ENCODE peak calls at places on chromosomes 13 and 19, in nine cellular contexts. X is MM.1S, Y is neuronal stem cell, P is DND-41, Z is neural progenitor cell, Q is GM23248, L is fibroblast of lung, F is adipocyte, J is mesenchymal stem cell. O is an unnamed sample.

GRCh38 chr13:66849706-66850105 is 380.4 kb downstream of the PCDH9 start:
- DNase-seq in X (no peak), Y (no peak), P (no peak), Z (no peak), Q (no peak), L (no peak), F (no peak), J (no peak), O (no peak)

GRCh38 chr13:110557610-110558305 is 3.8 kb downstream of the RAB20 start:
- DNase-seq in X (no peak), Y (no peak), P (no peak), Z (no peak), Q (no peak), L (no peak), F (no peak), J (no peak), O (no peak)

GRCh38 chr13:45564108-45564507 is 51.4 kb downstream of the ERICH6B start:
- DNase-seq in X (no peak), Y (peak), P (no peak), Z (no peak), Q (peak), L (peak), F (peak), J (peak), O (peak)

GRCh38 chr13:103883698-103884097 is 817.5 kb upstream of the SLC10A2 start:
- DNase-seq in X (no peak), Y (no peak), P (no peak), Z (no peak), Q (peak), L (peak), F (peak), J (peak), O (peak)

GRCh38 chr19:58033741-58034475 is at the start of gene ZSCAN1:
- DNase-seq in X (no peak), Y (peak), P (no peak), Z (peak), Q (peak), L (peak), F (peak), J (peak), O (peak)

GRCh38 chr19:55528030-55528801 is 8.7 kb downstream of the SBK2 start:
- DNase-seq in X (no peak), Y (no peak), P (no peak), Z (no peak), Q (peak), L (no peak), F (peak), J (no peak), O (peak)

GRCh38 chr19:19205416-19206410 is 2.5 kb upstream of the NR2C2AP start:
- DNase-seq in X (no peak), Y (no peak), P (no peak), Z (no peak), Q (no peak), L (no peak), F (no peak), J (no peak), O (no peak)

GRCh38 chr13:81916471-81916870 is 1575.5 kb upstream of the SPRY2 start:
- DNase-seq in X (no peak), Y (no peak), P (no peak), Z (no peak), Q (no peak), L (peak), F (peak), J (no peak), O (no peak)

GRCh38 chr19:30394481-30395151 is 22.4 kb downstream of the ZNF536 start:
- DNase-seq in X (no peak), Y (no peak), P (no peak), Z (no peak), Q (no peak), L (no peak), F (no peak), J (no peak), O (no peak)

GRCh38 chr13:30165791-30166190 is 141.6 kb downstream of the KATNAL1 start:
- DNase-seq in X (no peak), Y (peak), P (no peak), Z (peak), Q (peak), L (peak), F (peak), J (no peak), O (no peak)

GRCh38 chr19:56832352-56832928 is 8.1 kb downstream of the PEG3 start:
- DNase-seq in X (no peak), Y (no peak), P (no peak), Z (no peak), Q (no peak), L (no peak), F (no peak), J (no peak), O (no peak)

GRCh38 chr19:37251308-37252229 is 33.6 kb downstream of the ZNF383 start:
- DNase-seq in X (no peak), Y (peak), P (no peak), Z (no peak), Q (peak), L (peak), F (peak), J (peak), O (peak)

GRCh38 chr19:46355234-46355990 is 8.5 kb downstream of the PPP5C start:
- DNase-seq in X (no peak), Y (no peak), P (no peak), Z (no peak), Q (no peak), L (no peak), F (no peak), J (no peak), O (no peak)

GRCh38 chr13:28138756-28139470 is 568 bp downstream of the PAN3 start:
- DNase-seq in X (peak), Y (peak), P (peak), Z (peak), Q (peak), L (peak), F (peak), J (peak), O (peak)

GRCh38 chr13:98300956-98301641 is 124.0 kb upstream of the RNF113B start:
- DNase-seq in X (no peak), Y (no peak), P (no peak), Z (no peak), Q (peak), L (peak), F (peak), J (peak), O (peak)

GRCh38 chr13:79405501-79405830 is 589 bp downstream of the RBM26 start:
- DNase-seq in X (no peak), Y (no peak), P (no peak), Z (no peak), Q (peak), L (no peak), F (no peak), J (peak), O (no peak)

GRCh38 chr13:23856008-23856750 is 33.0 kb downstream of the MIPEP start:
- DNase-seq in X (peak), Y (no peak), P (no peak), Z (no peak), Q (no peak), L (no peak), F (no peak), J (no peak), O (no peak)

GRCh38 chr13:50715402-50716146 is 127.9 kb downstream of the DLEU7 start:
- DNase-seq in X (no peak), Y (no peak), P (no peak), Z (no peak), Q (no peak), L (no peak), F (no peak), J (no peak), O (no peak)

GRCh38 chr19:40802300-40803169 is 3.5 kb downstream of the EGLN2 start:
- DNase-seq in X (no peak), Y (no peak), P (no peak), Z (no peak), Q (peak), L (no peak), F (no peak), J (no peak), O (no peak)

GRCh38 chr19:53871448-53871847 is 3.8 kb downstream of the MYADM start:
- DNase-seq in X (no peak), Y (no peak), P (no peak), Z (no peak), Q (no peak), L (no peak), F (no peak), J (peak), O (no peak)

GRCh38 chr19:2271516-2272103 is 10.4 kb downstream of the PEAK3 start:
- DNase-seq in X (peak), Y (no peak), P (no peak), Z (peak), Q (peak), L (peak), F (peak), J (peak), O (peak)

GRCh38 chr13:43546260-43546659 is 240.5 kb downstream of the ENOX1 start:
- DNase-seq in X (no peak), Y (no peak), P (peak), Z (peak), Q (no peak), L (no peak), F (no peak), J (no peak), O (no peak)

GRCh38 chr19:35937345-35938281 is 1.4 kb downstream of the LRFN3 start:
- DNase-seq in X (no peak), Y (no peak), P (no peak), Z (no peak), Q (peak), L (no peak), F (peak), J (no peak), O (no peak)

GRCh38 chr19:55069137-55069858 is 6.3 kb upstream of the RDH13 start:
- DNase-seq in X (peak), Y (no peak), P (no peak), Z (peak), Q (peak), L (peak), F (peak), J (peak), O (no peak)

GRCh38 chr13:38914070-38914469 is 76.6 kb downstream of the STOML3 start:
- DNase-seq in X (peak), Y (no peak), P (no peak), Z (no peak), Q (peak), L (no peak), F (no peak), J (no peak), O (no peak)

GRCh38 chr13:42957881-42958280 is 34.2 kb downstream of the EPSTI1 start:
- DNase-seq in X (no peak), Y (no peak), P (no peak), Z (no peak), Q (no peak), L (no peak), F (no peak), J (no peak), O (no peak)

GRCh38 chr19:1073063-1073955 is 6.3 kb downstream of the ARHGAP45 start:
- DNase-seq in X (no peak), Y (no peak), P (no peak), Z (no peak), Q (no peak), L (no peak), F (no peak), J (no peak), O (no peak)

GRCh38 chr19:1076951-1077350 is 10.0 kb downstream of the ARHGAP45 start:
- DNase-seq in X (peak), Y (no peak), P (peak), Z (no peak), Q (peak), L (no peak), F (no peak), J (no peak), O (no peak)

GRCh38 chr19:1073956-1074511 is 7.1 kb downstream of the ARHGAP45 start:
- DNase-seq in X (no peak), Y (no peak), P (no peak), Z (no peak), Q (no peak), L (no peak), F (no peak), J (no peak), O (no peak)

GRCh38 chr19:1074512-1075283 is 7.7 kb downstream of the ARHGAP45 start:
- DNase-seq in X (peak), Y (no peak), P (peak), Z (no peak), Q (no peak), L (no peak), F (no peak), J (no peak), O (no peak)

GRCh38 chr19:1076046-1076386 is 9.0 kb downstream of the ARHGAP45 start:
- DNase-seq in X (no peak), Y (no peak), P (no peak), Z (no peak), Q (no peak), L (no peak), F (no peak), J (no peak), O (no peak)
- H3K9ac ChIP-seq in X (no peak), Y (no peak), P (no peak), Z (no peak), Q (no peak), L (no peak), F (no peak), J (no peak), O (no peak)

GRCh38 chr13:31301119-31301518 is 101.3 kb downstream of the B3GLCT start:
- DNase-seq in X (no peak), Y (no peak), P (no peak), Z (no peak), Q (no peak), L (no peak), F (no peak), J (no peak), O (no peak)
- H3K9ac ChIP-seq in X (no peak), Y (no peak), P (no peak), Z (no peak), Q (no peak), L (no peak), F (no peak), J (no peak), O (no peak)

GRCh38 chr19:16115309-16116039 is 3.8 kb downstream of the RAB8A start:
- DNase-seq in X (no peak), Y (no peak), P (no peak), Z (no peak), Q (no peak), L (no peak), F (no peak), J (no peak), O (no peak)
- H3K9ac ChIP-seq in X (peak), Y (no peak), P (peak), Z (no peak), Q (no peak), L (no peak), F (no peak), J (no peak), O (no peak)

GRCh38 chr19:4693078-4693350 is 22.9 kb upstream of the MYDGF start:
- DNase-seq in X (no peak), Y (no peak), P (no peak), Z (no peak), Q (no peak), L (no peak), F (no peak), J (no peak), O (no peak)

GRCh38 chr19:4693471-4694121 is 23.5 kb upstream of the MYDGF start:
- DNase-seq in X (no peak), Y (no peak), P (no peak), Z (no peak), Q (no peak), L (no peak), F (no peak), J (no peak), O (no peak)

GRCh38 chr19:4691383-4691782 is 21.2 kb upstream of the MYDGF start:
- DNase-seq in X (no peak), Y (no peak), P (no peak), Z (no peak), Q (no peak), L (no peak), F (no peak), J (no peak), O (no peak)

GRCh38 chr19:4694211-4694987 is 24.3 kb upstream of the MYDGF start:
- DNase-seq in X (no peak), Y (no peak), P (no peak), Z (no peak), Q (peak), L (peak), F (peak), J (peak), O (peak)

GRCh38 chr19:4692275-4693077 is 22.3 kb upstream of the MYDGF start:
- DNase-seq in X (no peak), Y (no peak), P (no peak), Z (no peak), Q (no peak), L (no peak), F (no peak), J (no peak), O (no peak)
- H3K9ac ChIP-seq in X (no peak), Y (peak), P (no peak), Z (no peak), Q (no peak), L (no peak), F (no peak), J (no peak), O (no peak)

GRCh38 chr19:49356382-49356781 is 5.8 kb downstream of the TEAD2 start:
- DNase-seq in X (no peak), Y (no peak), P (no peak), Z (no peak), Q (no peak), L (no peak), F (no peak), J (no peak), O (no peak)
- H3K9ac ChIP-seq in X (no peak), Y (no peak), P (no peak), Z (no peak), Q (no peak), L (peak), F (no peak), J (no peak), O (no peak)

GRCh38 chr19:4452230-4452990 is 5.2 kb downstream of the UBXN6 start:
- DNase-seq in X (no peak), Y (no peak), P (no peak), Z (no peak), Q (no peak), L (no peak), F (no peak), J (no peak), O (no peak)
- H3K9ac ChIP-seq in X (no peak), Y (peak), P (no peak), Z (no peak), Q (no peak), L (no peak), F (no peak), J (no peak), O (no peak)

GRCh38 chr19:28485300-28485699 is 727.7 kb downstream of the UQCRFS1 start:
- DNase-seq in X (no peak), Y (no peak), P (no peak), Z (no peak), Q (no peak), L (no peak), F (no peak), J (no peak), O (no peak)

GRCh38 chr19:28483197-28483596 is 729.8 kb downstream of the UQCRFS1 start:
- DNase-seq in X (no peak), Y (no peak), P (no peak), Z (no peak), Q (no peak), L (no peak), F (no peak), J (no peak), O (no peak)

GRCh38 chr19:28486934-28487333 is 726.0 kb downstream of the UQCRFS1 start:
- DNase-seq in X (peak), Y (no peak), P (peak), Z (no peak), Q (no peak), L (no peak), F (no peak), J (no peak), O (no peak)

GRCh38 chr19:28482221-28482620 is 730.7 kb downstream of the UQCRFS1 start:
- DNase-seq in X (no peak), Y (no peak), P (no peak), Z (no peak), Q (no peak), L (peak), F (no peak), J (no peak), O (no peak)

GRCh38 chr19:28481674-28482073 is 731.3 kb downstream of the UQCRFS1 start:
- DNase-seq in X (no peak), Y (no peak), P (no peak), Z (no peak), Q (no peak), L (no peak), F (no peak), J (no peak), O (no peak)
- H3K9ac ChIP-seq in X (peak), Y (no peak), P (peak), Z (no peak), Q (no peak), L (no peak), F (no peak), J (no peak), O (no peak)

GRCh38 chr19:9054768-9055167 is 32.1 kb upstream of the OR1M1 start:
- DNase-seq in X (no peak), Y (peak), P (no peak), Z (peak), Q (no peak), L (no peak), F (no peak), J (no peak), O (no peak)
- H3K9ac ChIP-seq in X (no peak), Y (no peak), P (no peak), Z (no peak), Q (no peak), L (no peak), F (no peak), J (no peak), O (no peak)

O was measured in IMR-90.